ENCODE peak calls at places on chromosomes 4 and X, in nine cellular contexts. M, J, V, L, Q, H, P, N and D are unnamed samples.

GRCh38 chr4:184479516-184479950 is 5.2 kb upstream of the IRF2 start:
- DNase-seq in M (no peak), J (no peak), V (no peak), L (no peak), Q (no peak), H (no peak), P (no peak), N (no peak), D (no peak)

GRCh38 chrX:149504226-149504914 is 736 bp downstream of the IDS start:
- DNase-seq in M (peak; percentile 51), J (peak; percentile 70), V (no peak), L (peak; percentile 77), Q (peak; percentile 58), H (no peak), P (no peak), N (peak; percentile 90), D (no peak)

GRCh38 chrX:19569121-19569805 is 54.0 kb upstream of the MAP3K15 start:
- DNase-seq in M (no peak), J (no peak), V (no peak), L (no peak), Q (no peak), H (no peak), P (no peak), N (no peak), D (no peak)

GRCh38 chr4:168811207-168811606 is 198.8 kb downstream of the CBR4 start:
- DNase-seq in M (no peak), J (no peak), V (no peak), L (no peak), Q (no peak), H (no peak), P (no peak), N (no peak), D (no peak)

GRCh38 chr4:66688674-66689073 is 856.6 kb downstream of the CENPC start:
- DNase-seq in M (no peak), J (no peak), V (no peak), L (no peak), Q (peak; percentile 4), H (peak; percentile 71), P (no peak), N (peak; percentile 1), D (no peak)

GRCh38 chr4:125444166-125444565 is 129.4 kb downstream of the FAT4 start:
- DNase-seq in M (no peak), J (no peak), V (no peak), L (no peak), Q (no peak), H (peak; percentile 53), P (no peak), N (no peak), D (no peak)

GRCh38 chr4:147596976-147597375 is 20.2 kb upstream of the TMEM184C start:
- DNase-seq in M (no peak), J (no peak), V (no peak), L (no peak), Q (peak; percentile 55), H (peak; percentile 88), P (no peak), N (no peak), D (no peak)

GRCh38 chrX:132411310-132411977 is 77.4 kb downstream of the MBNL3 start:
- DNase-seq in M (no peak), J (no peak), V (no peak), L (no peak), Q (no peak), H (no peak), P (no peak), N (no peak), D (no peak)

GRCh38 chr4:1220566-1220965 is 28.4 kb downstream of the CTBP1 start:
- DNase-seq in M (no peak), J (no peak), V (no peak), L (no peak), Q (no peak), H (no peak), P (no peak), N (no peak), D (no peak)

GRCh38 chr4:147388016-147388415 is 92.9 kb upstream of the EDNRA start:
- DNase-seq in M (no peak), J (no peak), V (no peak), L (no peak), Q (no peak), H (no peak), P (no peak), N (no peak), D (no peak)

GRCh38 chr4:23097251-23097650 is 404.5 kb downstream of the GBA3 start:
- DNase-seq in M (no peak), J (no peak), V (no peak), L (no peak), Q (peak; percentile 62), H (peak; percentile 82), P (no peak), N (no peak), D (no peak)

GRCh38 chrX:37846934-37847732 is at the start of gene DYNLT3:
- DNase-seq in M (peak; percentile 58), J (peak; percentile 78), V (peak; percentile 55), L (peak; percentile 85), Q (peak; percentile 84), H (peak; percentile 71), P (peak; percentile 77), N (peak; percentile 89), D (peak; percentile 18)

GRCh38 chr4:184473515-184474260 is 662 bp downstream of the IRF2 start:
- DNase-seq in M (peak; percentile 25), J (peak; percentile 56), V (peak; percentile 64), L (peak; percentile 82), Q (peak; percentile 28), H (peak; percentile 37), P (no peak), N (peak; percentile 83), D (no peak)

GRCh38 chr4:56511098-56511497 is 5.5 kb downstream of the ARL9 start:
- DNase-seq in M (no peak), J (no peak), V (no peak), L (no peak), Q (no peak), H (no peak), P (no peak), N (no peak), D (no peak)

GRCh38 chr4:84877051-84877833 is 89.2 kb downstream of the WDFY3 start:
- DNase-seq in M (no peak), J (no peak), V (no peak), L (no peak), Q (peak; percentile 9), H (peak; percentile 55), P (no peak), N (no peak), D (no peak)

GRCh38 chrX:48598645-48599044 is 1.4 kb downstream of the WDR13 start:
- DNase-seq in M (no peak), J (no peak), V (no peak), L (no peak), Q (no peak), H (no peak), P (no peak), N (no peak), D (no peak)

GRCh38 chrX:55451990-55452824 is at the start of gene MAGEH1:
- DNase-seq in M (peak; percentile 59), J (peak; percentile 73), V (peak; percentile 82), L (peak; percentile 90), Q (peak; percentile 82), H (peak; percentile 80), P (peak; percentile 87), N (peak; percentile 90), D (peak; percentile 2)

GRCh38 chrX:38973327-38973726 is 172.1 kb downstream of the MID1IP1 start:
- DNase-seq in M (no peak), J (no peak), V (no peak), L (no peak), Q (no peak), H (peak; percentile 47), P (no peak), N (no peak), D (no peak)